ENCODE peak calls at places on chromosomes 4 and X, in nine cellular contexts. One of them, this sample, is unnamed.

GRCh38 chr4:6229095-6229494 is 28.7 kb upstream of the JAKMIP1 start:
- DNase-seq in cerebellar cortex: no peak
- DNase-seq in NCI-H2081: no peak
- DNase-seq in OCI-LY7: no peak
- DNase-seq in ELR: no peak
- DNase-seq in lung microvascular endothelial cell: no peak
- DNase-seq in WTC11: no peak
- DNase-seq in AML-193: no peak
- DNase-seq in HEK293T: no peak
- DNase-seq in this sample: no peak

GRCh38 chr4:101198741-101199339 is 148.5 kb downstream of the PPP3CA start:
- DNase-seq in cerebellar cortex: peak
- DNase-seq in NCI-H2081: peak
- DNase-seq in OCI-LY7: no peak
- DNase-seq in ELR: no peak
- DNase-seq in lung microvascular endothelial cell: no peak
- DNase-seq in WTC11: no peak
- DNase-seq in AML-193: no peak
- DNase-seq in HEK293T: no peak
- DNase-seq in this sample: no peak

GRCh38 chr4:121951570-121952110 is at the start of gene TRPC3:
- DNase-seq in cerebellar cortex: no peak
- DNase-seq in NCI-H2081: peak
- DNase-seq in OCI-LY7: peak
- DNase-seq in ELR: peak
- DNase-seq in lung microvascular endothelial cell: no peak
- DNase-seq in WTC11: peak
- DNase-seq in AML-193: no peak
- DNase-seq in HEK293T: peak
- DNase-seq in this sample: peak

GRCh38 chrX:133258481-133258880 is 40.3 kb upstream of the TFDP3 start:
- DNase-seq in cerebellar cortex: no peak
- DNase-seq in NCI-H2081: no peak
- DNase-seq in OCI-LY7: no peak
- DNase-seq in ELR: no peak
- DNase-seq in lung microvascular endothelial cell: no peak
- DNase-seq in WTC11: no peak
- DNase-seq in AML-193: no peak
- DNase-seq in HEK293T: no peak
- DNase-seq in this sample: no peak

GRCh38 chr4:40225497-40225896 is 28.7 kb downstream of the RHOH start:
- DNase-seq in cerebellar cortex: no peak
- DNase-seq in NCI-H2081: no peak
- DNase-seq in OCI-LY7: no peak
- DNase-seq in ELR: no peak
- DNase-seq in lung microvascular endothelial cell: no peak
- DNase-seq in WTC11: no peak
- DNase-seq in AML-193: no peak
- DNase-seq in HEK293T: no peak
- DNase-seq in this sample: no peak

GRCh38 chr4:8649631-8650261 is 57.2 kb downstream of the CPZ start:
- DNase-seq in cerebellar cortex: no peak
- DNase-seq in NCI-H2081: no peak
- DNase-seq in OCI-LY7: no peak
- DNase-seq in ELR: no peak
- DNase-seq in lung microvascular endothelial cell: no peak
- DNase-seq in WTC11: no peak
- DNase-seq in AML-193: no peak
- DNase-seq in HEK293T: no peak
- DNase-seq in this sample: no peak

GRCh38 chrX:85503258-85504158 is 124.0 kb upstream of the POF1B start:
- DNase-seq in cerebellar cortex: no peak
- DNase-seq in NCI-H2081: peak
- DNase-seq in OCI-LY7: no peak
- DNase-seq in ELR: no peak
- DNase-seq in lung microvascular endothelial cell: no peak
- DNase-seq in WTC11: no peak
- DNase-seq in AML-193: no peak
- DNase-seq in HEK293T: no peak
- DNase-seq in this sample: no peak

GRCh38 chr4:159018062-159018629 is 84.7 kb upstream of the RAPGEF2 start:
- DNase-seq in cerebellar cortex: no peak
- DNase-seq in NCI-H2081: no peak
- DNase-seq in OCI-LY7: peak
- DNase-seq in ELR: no peak
- DNase-seq in lung microvascular endothelial cell: no peak
- DNase-seq in WTC11: no peak
- DNase-seq in AML-193: no peak
- DNase-seq in HEK293T: no peak
- DNase-seq in this sample: no peak

GRCh38 chr4:75087416-75087815 is 154.5 kb downstream of the PARM1 start:
- DNase-seq in cerebellar cortex: no peak
- DNase-seq in NCI-H2081: no peak
- DNase-seq in OCI-LY7: no peak
- DNase-seq in ELR: no peak
- DNase-seq in lung microvascular endothelial cell: no peak
- DNase-seq in WTC11: no peak
- DNase-seq in AML-193: no peak
- DNase-seq in HEK293T: no peak
- DNase-seq in this sample: no peak

GRCh38 chrX:106220177-106220576 is 52.1 kb downstream of the PWWP3B start:
- DNase-seq in cerebellar cortex: no peak
- DNase-seq in NCI-H2081: no peak
- DNase-seq in OCI-LY7: peak
- DNase-seq in ELR: no peak
- DNase-seq in lung microvascular endothelial cell: no peak
- DNase-seq in WTC11: no peak
- DNase-seq in AML-193: no peak
- DNase-seq in HEK293T: peak
- DNase-seq in this sample: no peak

GRCh38 chrX:24245201-24245600 is 68.7 kb downstream of the SUPT20HL2 start:
- DNase-seq in cerebellar cortex: no peak
- DNase-seq in NCI-H2081: no peak
- DNase-seq in OCI-LY7: no peak
- DNase-seq in ELR: peak
- DNase-seq in lung microvascular endothelial cell: no peak
- DNase-seq in WTC11: no peak
- DNase-seq in AML-193: no peak
- DNase-seq in HEK293T: no peak
- DNase-seq in this sample: peak

GRCh38 chr4:119652978-119653377 is 24.4 kb upstream of the PDE5A start:
- DNase-seq in cerebellar cortex: no peak
- DNase-seq in NCI-H2081: no peak
- DNase-seq in OCI-LY7: no peak
- DNase-seq in ELR: peak
- DNase-seq in lung microvascular endothelial cell: no peak
- DNase-seq in WTC11: no peak
- DNase-seq in AML-193: no peak
- DNase-seq in HEK293T: no peak
- DNase-seq in this sample: no peak

GRCh38 chr4:114226968-114227760 is 247.7 kb upstream of the ARSJ start:
- DNase-seq in cerebellar cortex: no peak
- DNase-seq in NCI-H2081: no peak
- DNase-seq in OCI-LY7: no peak
- DNase-seq in ELR: peak
- DNase-seq in lung microvascular endothelial cell: no peak
- DNase-seq in WTC11: no peak
- DNase-seq in AML-193: no peak
- DNase-seq in HEK293T: no peak
- DNase-seq in this sample: no peak

GRCh38 chrX:47283015-47283771 is 50.4 kb downstream of the USP11 start:
- DNase-seq in cerebellar cortex: peak
- DNase-seq in NCI-H2081: peak
- DNase-seq in OCI-LY7: no peak
- DNase-seq in ELR: peak
- DNase-seq in lung microvascular endothelial cell: no peak
- DNase-seq in WTC11: no peak
- DNase-seq in AML-193: no peak
- DNase-seq in HEK293T: peak
- DNase-seq in this sample: no peak

GRCh38 chrX:120839506-120839905 is 36.2 kb downstream of the CT47B1 start:
- DNase-seq in cerebellar cortex: no peak
- DNase-seq in NCI-H2081: no peak
- DNase-seq in OCI-LY7: no peak
- DNase-seq in ELR: peak
- DNase-seq in lung microvascular endothelial cell: peak
- DNase-seq in WTC11: no peak
- DNase-seq in AML-193: no peak
- DNase-seq in HEK293T: no peak
- DNase-seq in this sample: no peak

GRCh38 chr4:119493419-119493818 is 135.2 kb downstream of the PDE5A start:
- DNase-seq in cerebellar cortex: peak
- DNase-seq in NCI-H2081: no peak
- DNase-seq in OCI-LY7: peak
- DNase-seq in ELR: peak
- DNase-seq in lung microvascular endothelial cell: peak
- DNase-seq in WTC11: no peak
- DNase-seq in AML-193: peak
- DNase-seq in HEK293T: no peak
- DNase-seq in this sample: no peak

GRCh38 chrX:69289046-69289838 is 124.0 kb upstream of the PJA1 start:
- DNase-seq in cerebellar cortex: peak
- DNase-seq in NCI-H2081: no peak
- DNase-seq in OCI-LY7: no peak
- DNase-seq in ELR: no peak
- DNase-seq in lung microvascular endothelial cell: no peak
- DNase-seq in WTC11: no peak
- DNase-seq in AML-193: no peak
- DNase-seq in HEK293T: peak
- DNase-seq in this sample: no peak

GRCh38 chr4:78809928-78810835 is 34.0 kb downstream of the BMP2K start:
- DNase-seq in cerebellar cortex: no peak
- DNase-seq in NCI-H2081: no peak
- DNase-seq in OCI-LY7: no peak
- DNase-seq in ELR: no peak
- DNase-seq in lung microvascular endothelial cell: no peak
- DNase-seq in WTC11: no peak
- DNase-seq in AML-193: no peak
- DNase-seq in HEK293T: no peak
- DNase-seq in this sample: no peak

GRCh38 chrX:85115252-85115651 is 111.6 kb downstream of the APOOL start:
- DNase-seq in cerebellar cortex: no peak
- DNase-seq in NCI-H2081: no peak
- DNase-seq in OCI-LY7: no peak
- DNase-seq in ELR: no peak
- DNase-seq in lung microvascular endothelial cell: no peak
- DNase-seq in WTC11: no peak
- DNase-seq in AML-193: no peak
- DNase-seq in HEK293T: no peak
- DNase-seq in this sample: no peak

GRCh38 chrX:121151293-121151692 is 103.9 kb downstream of the GLUD2 start:
- DNase-seq in cerebellar cortex: no peak
- DNase-seq in NCI-H2081: no peak
- DNase-seq in OCI-LY7: no peak
- DNase-seq in ELR: no peak
- DNase-seq in lung microvascular endothelial cell: no peak
- DNase-seq in WTC11: no peak
- DNase-seq in AML-193: no peak
- DNase-seq in HEK293T: no peak
- DNase-seq in this sample: no peak

GRCh38 chrX:49190783-49191032 is 4.5 kb upstream of the PRICKLE3 start:
- DNase-seq in cerebellar cortex: no peak
- DNase-seq in NCI-H2081: no peak
- DNase-seq in OCI-LY7: no peak
- DNase-seq in ELR: no peak
- DNase-seq in lung microvascular endothelial cell: no peak
- DNase-seq in WTC11: no peak
- DNase-seq in AML-193: no peak
- DNase-seq in HEK293T: no peak
- DNase-seq in this sample: no peak

GRCh38 chr4:56370377-56370776 is 16.9 kb downstream of the AASDH start:
- DNase-seq in cerebellar cortex: no peak
- DNase-seq in NCI-H2081: no peak
- DNase-seq in OCI-LY7: no peak
- DNase-seq in ELR: peak
- DNase-seq in lung microvascular endothelial cell: no peak
- DNase-seq in WTC11: no peak
- DNase-seq in AML-193: no peak
- DNase-seq in HEK293T: no peak
- DNase-seq in this sample: no peak